ENCODE peak calls at places on chromosomes 3 and 15, in six cellular contexts. D is colonic mucosa; M is CD8-positive, alpha-beta memory T cell; W is Jurkat, Clone E6-1; U is CD4-positive, CD25-positive, alpha-beta regulatory T cell; H is mesenchymal stem cell. V is an unnamed sample.
A peak's percentile ranks its signal among the peaks of the same experiment; 100 is the strongest.

GRCh38 chr3:57226156-57226555 is 1.4 kb upstream of the APPL1 start:
- DNase-seq in W (no peak), U (no peak), M (no peak), H (no peak), D (no peak), V (no peak)

GRCh38 chr15:44802336-44802735 is 66.0 kb downstream of the TRIM69 start:
- DNase-seq in H (no peak), U (no peak), M (no peak), W (no peak), D (no peak), V (peak; percentile 32)

GRCh38 chr15:68524753-68525584 is 53.8 kb upstream of the CORO2B start:
- DNase-seq in D (no peak), H (peak; percentile 71), W (no peak), U (no peak), M (no peak), V (no peak)

GRCh38 chr3:196938124-196938523 is 4.2 kb downstream of the NCBP2 start:
- DNase-seq in W (no peak), H (no peak), D (no peak), U (no peak), M (no peak), V (no peak)

GRCh38 chr3:127751163-127751621 is 71.1 kb downstream of the MGLL start:
- DNase-seq in M (no peak), H (no peak), U (no peak), W (no peak), D (no peak), V (no peak)

GRCh38 chr3:65596511-65597224 is 442.1 kb downstream of the MAGI1 start:
- DNase-seq in W (no peak), U (no peak), D (no peak), H (no peak), M (no peak), V (no peak)

GRCh38 chr3:94965867-94966471 is 903.1 kb downstream of the NSUN3 start:
- DNase-seq in M (no peak), U (no peak), H (no peak), D (no peak), W (no peak), V (no peak)

GRCh38 chr15:52709172-52709979 is 30.2 kb upstream of the ATOSA start:
- DNase-seq in M (no peak), D (peak; percentile 82), W (no peak), H (no peak), U (no peak), V (peak; percentile 91)

GRCh38 chr3:19432679-19433078 is 284.4 kb downstream of the KCNH8 start:
- DNase-seq in U (no peak), W (no peak), H (no peak), M (no peak), D (no peak), V (no peak)

GRCh38 chr3:24270204-24270671 is 224.4 kb downstream of the THRB start:
- DNase-seq in M (no peak), W (no peak), U (no peak), D (no peak), H (no peak), V (no peak)

GRCh38 chr3:178455264-178455663 is 81.0 kb upstream of the KCNMB2 start:
- DNase-seq in U (no peak), D (no peak), H (no peak), M (no peak), W (no peak), V (no peak)

GRCh38 chr3:48595526-48596121 is 495 bp upstream of the COL7A1 start:
- DNase-seq in W (no peak), H (peak; percentile 97), U (no peak), M (no peak), D (no peak), V (no peak)

GRCh38 chr3:64666171-64666581 is 21.6 kb downstream of the ADAMTS9 start:
- DNase-seq in M (no peak), H (no peak), D (no peak), U (no peak), W (no peak), V (no peak)

GRCh38 chr3:107663266-107663665 is 140.5 kb downstream of the BBX start:
- DNase-seq in U (no peak), M (no peak), D (no peak), H (no peak), W (no peak), V (no peak)

GRCh38 chr3:152780553-152780952 is 54.4 kb upstream of the P2RY1 start:
- DNase-seq in H (peak; percentile 9), W (no peak), M (no peak), U (no peak), D (no peak), V (no peak)

GRCh38 chr3:9168230-9168629 is 81.2 kb downstream of the SRGAP3 start:
- DNase-seq in M (no peak), W (peak; percentile 54), D (peak; percentile 22), U (peak; percentile 93), H (no peak), V (peak; percentile 78)

GRCh38 chr3:196666001-196666867 is 26.7 kb downstream of the NRROS start:
- DNase-seq in W (peak; percentile 65), H (peak; percentile 93), U (no peak), D (no peak), M (no peak), V (no peak)

GRCh38 chr3:194654443-194654842 is 17.5 kb downstream of the LSG1 start:
- DNase-seq in M (no peak), U (peak; percentile 61), W (no peak), D (no peak), H (no peak), V (no peak)

GRCh38 chr3:61733866-61734265 is 172.5 kb downstream of the PTPRG start:
- DNase-seq in W (no peak), H (no peak), U (no peak), D (no peak), M (no peak), V (no peak)

GRCh38 chr3:112681822-112682325 is 40.9 kb upstream of the CCDC80 start:
- DNase-seq in D (no peak), M (no peak), W (no peak), U (no peak), H (peak; percentile 55), V (no peak)

GRCh38 chr3:153614563-153614962 is 452.5 kb downstream of the RAP2B start:
- DNase-seq in D (no peak), H (peak; percentile 66), M (no peak), W (no peak), U (no peak), V (no peak)

GRCh38 chr15:74315626-74316025 is 51.8 kb downstream of the CYP11A1 start:
- DNase-seq in M (no peak), D (no peak), W (peak; percentile 52), U (peak; percentile 81), H (no peak), V (peak; percentile 53)

GRCh38 chr15:53461677-53462076 is 297.8 kb downstream of the WDR72 start:
- DNase-seq in U (no peak), M (no peak), W (no peak), H (no peak), D (no peak), V (no peak)

GRCh38 chr15:33126559-33127290 is 67.8 kb downstream of the FMN1 start:
- DNase-seq in D (peak; percentile 90), W (peak; percentile 95), M (peak; percentile 36), U (peak; percentile 30), H (peak; percentile 92), V (peak; percentile 10)

GRCh38 chr15:28987337-28987736 is 101.6 kb downstream of the APBA2 start:
- DNase-seq in M (no peak), U (no peak), W (no peak), H (no peak), D (no peak), V (no peak)

GRCh38 chr3:135056733-135057310 is 261.8 kb downstream of the EPHB1 start:
- DNase-seq in H (no peak), W (no peak), U (no peak), M (no peak), D (no peak), V (no peak)

GRCh38 chr15:48641416-48641815 is 4.1 kb downstream of the FBN1 start:
- DNase-seq in W (peak; percentile 26), M (no peak), D (no peak), H (peak; percentile 51), U (peak; percentile 3), V (peak; percentile 7)

GRCh38 chr15:35674873-35675781 is 129.2 kb upstream of the DPH6 start:
- DNase-seq in H (peak; percentile 84), U (no peak), M (no peak), W (no peak), D (no peak), V (no peak)

DNA sequence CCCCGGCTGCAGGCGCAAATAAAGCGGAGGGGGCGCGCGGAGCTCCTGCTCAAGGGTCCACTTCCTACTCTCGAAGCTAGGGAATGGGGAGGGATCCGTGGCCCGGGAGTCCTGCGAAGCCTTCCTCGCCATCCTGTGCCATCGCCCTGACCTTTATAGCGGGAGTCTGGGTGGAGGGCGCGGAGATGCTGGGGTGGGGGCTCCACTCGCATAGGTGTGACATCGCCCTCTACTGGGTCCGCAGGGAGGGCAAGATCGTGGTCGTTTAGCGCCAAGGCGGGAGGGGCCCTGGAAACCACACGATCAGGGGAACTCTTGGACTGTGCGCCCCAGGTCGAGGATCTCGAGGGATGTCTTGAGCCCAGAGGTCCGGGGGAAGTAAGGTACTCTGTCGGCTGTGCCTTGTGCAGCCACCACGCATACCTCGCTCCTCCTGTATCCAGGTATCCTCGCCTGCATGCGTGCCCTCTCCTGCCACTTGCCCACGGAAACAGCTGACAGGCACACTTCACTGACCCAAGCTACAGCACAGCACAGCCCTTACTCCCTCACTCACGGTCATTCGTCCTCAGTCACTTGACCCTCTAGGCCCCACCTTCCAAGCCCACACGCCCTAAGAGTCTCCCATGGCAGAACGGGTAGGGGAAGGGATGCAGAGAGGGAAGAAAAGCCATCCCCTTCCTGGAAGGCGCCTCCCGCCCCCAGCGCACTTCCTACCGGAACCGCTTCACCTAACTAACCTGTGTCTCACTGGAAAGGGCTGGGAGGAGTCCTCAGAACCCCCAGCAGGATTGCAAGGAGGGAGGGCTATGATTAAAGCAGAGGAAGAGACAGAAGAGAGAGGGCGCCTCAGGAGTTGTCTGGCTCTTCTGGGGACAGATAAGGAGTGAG is 22.7 kb downstream of the EPHB3 start:
- DNase-seq in W (no peak), D (no peak), H (peak; percentile 32), M (no peak), U (no peak), V (no peak)
- H3K4me3 ChIP-seq in W (no peak overlapping the region), D (peak overlapping the region; percentile 45), H (peak overlapping the region; percentile 53), M (no peak overlapping the region), U (no peak overlapping the region), V (no peak overlapping the region)

DNA sequence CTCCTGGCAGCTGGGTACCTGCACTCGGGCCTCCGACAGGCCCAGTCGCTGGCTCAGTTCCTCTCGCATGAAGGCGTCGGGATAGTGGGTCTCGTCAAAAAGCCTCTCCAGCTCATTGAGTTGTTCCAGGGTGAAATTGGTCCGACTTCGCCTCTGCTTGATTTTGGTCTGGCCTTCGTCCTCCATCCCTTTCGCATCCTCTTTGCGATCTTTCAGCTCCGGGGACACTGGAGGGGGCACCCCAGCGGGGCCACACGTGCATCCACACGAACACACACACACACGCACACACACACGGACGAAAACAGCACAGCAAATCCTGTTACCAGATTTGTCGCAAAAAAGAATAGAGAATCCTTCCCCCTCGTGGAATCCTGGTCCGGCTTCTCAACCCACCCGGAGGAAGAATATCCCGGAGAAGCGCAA is 3.5 kb downstream of the SHOX2 start:
- DNase-seq in H (no peak), W (no peak), U (no peak), M (no peak), D (no peak), V (no peak)
- H3K4me3 ChIP-seq in H (no peak overlapping the region), W (no peak overlapping the region), U (no peak overlapping the region), M (no peak overlapping the region), D (no peak overlapping the region), V (no peak overlapping the region)

GRCh38 chr15:92652576-92652966 is 3.0 kb downstream of the FAM174B start:
- DNase-seq in D (peak; percentile 15), U (no peak), W (no peak), H (no peak), M (no peak), V (no peak)
- H3K4me3 ChIP-seq in D (no peak overlapping the region), U (no peak overlapping the region), W (no peak overlapping the region), H (no peak overlapping the region), M (no peak overlapping the region), V (no peak overlapping the region)

GRCh38 chr3:121232309-121233225 is 313.2 kb downstream of the POLQ start:
- DNase-seq in D (no peak), M (no peak), H (no peak), U (no peak), W (no peak), V (no peak)
- H3K4me3 ChIP-seq in D (no peak overlapping the region), M (no peak overlapping the region), H (no peak overlapping the region), U (no peak overlapping the region), W (no peak overlapping the region), V (no peak overlapping the region)

V was measured in OCI-LY7.